ENCODE peak calls at places on chromosomes 1 and 21, in nine cellular contexts. O, D, I, K, Q, J, F, R and U are unnamed samples.

GRCh38 chr1:178536844-178537371 is 24.0 kb downstream of the TEX35 start:
- DNase-seq in O (no peak), D (peak), I (no peak), K (peak), Q (no peak), J (peak), F (no peak), R (peak), U (peak)

GRCh38 chr21:42088148-42088547 is 17.0 kb downstream of the UMODL1 start:
- DNase-seq in O (no peak), D (no peak), I (no peak), K (no peak), Q (no peak), J (no peak), F (peak), R (no peak), U (no peak)

GRCh38 chr1:5917281-5917590 is 75.0 kb downstream of the NPHP4 start:
- DNase-seq in O (no peak), D (no peak), I (no peak), K (no peak), Q (no peak), J (no peak), F (no peak), R (no peak), U (no peak)

GRCh38 chr1:202155478-202156021 is 4.9 kb downstream of the PTPN7 start:
- DNase-seq in O (no peak), D (no peak), I (no peak), K (peak), Q (no peak), J (peak), F (peak), R (peak), U (no peak)

GRCh38 chr1:18160290-18160942 is 52.8 kb downstream of the IGSF21 start:
- DNase-seq in O (peak), D (no peak), I (no peak), K (no peak), Q (no peak), J (no peak), F (no peak), R (no peak), U (no peak)

GRCh38 chr1:226476657-226477319 is 68.9 kb upstream of the PARP1 start:
- DNase-seq in O (peak), D (no peak), I (no peak), K (no peak), Q (peak), J (no peak), F (no peak), R (no peak), U (no peak)

GRCh38 chr1:28720376-28720775 is 16.4 kb upstream of the YTHDF2 start:
- DNase-seq in O (no peak), D (no peak), I (no peak), K (no peak), Q (no peak), J (no peak), F (no peak), R (no peak), U (no peak)

GRCh38 chr1:247281001-247281574 is 25.2 kb downstream of the VN1R5 start:
- DNase-seq in O (peak), D (no peak), I (no peak), K (no peak), Q (no peak), J (no peak), F (no peak), R (no peak), U (no peak)

GRCh38 chr1:19645544-19646252 is 1.6 kb downstream of the NBL1 start:
- DNase-seq in O (no peak), D (no peak), I (no peak), K (peak), Q (no peak), J (peak), F (peak), R (no peak), U (no peak)

GRCh38 chr1:28508435-28508754 is 2.6 kb downstream of the RCC1 start:
- DNase-seq in O (no peak), D (no peak), I (no peak), K (no peak), Q (peak), J (peak), F (no peak), R (no peak), U (no peak)

GRCh38 chr21:34544032-34544496 is 32.1 kb upstream of the KCNE1 start:
- DNase-seq in O (no peak), D (peak), I (no peak), K (peak), Q (peak), J (peak), F (no peak), R (peak), U (no peak)

GRCh38 chr1:207858271-207858670 is 52.7 kb downstream of the CD34 start:
- DNase-seq in O (no peak), D (no peak), I (no peak), K (no peak), Q (no peak), J (peak), F (no peak), R (no peak), U (no peak)

GRCh38 chr1:51878616-51879336 is at the start of gene NRDC:
- DNase-seq in O (peak), D (peak), I (peak), K (peak), Q (peak), J (peak), F (peak), R (peak), U (peak)

GRCh38 chr1:51877434-51878306 is 857 bp downstream of the NRDC start:
- DNase-seq in O (no peak), D (no peak), I (no peak), K (peak), Q (peak), J (peak), F (no peak), R (peak), U (no peak)

GRCh38 chr1:51875836-51876235 is 2.7 kb downstream of the NRDC start:
- DNase-seq in O (no peak), D (no peak), I (no peak), K (no peak), Q (no peak), J (no peak), F (no peak), R (no peak), U (no peak)

GRCh38 chr1:51878307-51878615 is 266 bp downstream of the NRDC start:
- DNase-seq in O (no peak), D (no peak), I (peak), K (no peak), Q (no peak), J (no peak), F (no peak), R (no peak), U (no peak)

GRCh38 chr1:51875291-51875772 is 3.2 kb downstream of the NRDC start:
- DNase-seq in O (no peak), D (no peak), I (no peak), K (no peak), Q (no peak), J (no peak), F (no peak), R (no peak), U (no peak)
- H3K4me3 ChIP-seq in O (no peak), D (peak), I (no peak), K (no peak), Q (peak), J (no peak), F (no peak), R (no peak), U (no peak)

GRCh38 chr1:90836345-90836679 is 119.2 kb upstream of the BARHL2 start:
- DNase-seq in O (no peak), D (no peak), I (no peak), K (no peak), Q (no peak), J (no peak), F (no peak), R (no peak), U (no peak)

GRCh38 chr1:90839323-90839722 is 122.2 kb upstream of the BARHL2 start:
- DNase-seq in O (no peak), D (no peak), I (no peak), K (no peak), Q (no peak), J (no peak), F (no peak), R (no peak), U (no peak)

GRCh38 chr1:90840323-90840722 is 123.2 kb upstream of the BARHL2 start:
- DNase-seq in O (no peak), D (no peak), I (no peak), K (no peak), Q (no peak), J (no peak), F (no peak), R (no peak), U (no peak)

GRCh38 chr1:90837420-90837819 is 120.3 kb upstream of the BARHL2 start:
- DNase-seq in O (no peak), D (no peak), I (no peak), K (no peak), Q (no peak), J (no peak), F (no peak), R (no peak), U (no peak)

GRCh38 chr1:90838720-90839119 is 121.6 kb upstream of the BARHL2 start:
- DNase-seq in O (no peak), D (no peak), I (no peak), K (no peak), Q (no peak), J (no peak), F (no peak), R (no peak), U (no peak)
- H3K4me3 ChIP-seq in O (no peak), D (no peak), I (no peak), K (no peak), Q (no peak), J (no peak), F (no peak), R (no peak), U (no peak)

GRCh38 chr1:111200802-111201161 is 336 bp upstream of the DENND2D start:
- DNase-seq in O (no peak), D (no peak), I (no peak), K (no peak), Q (no peak), J (no peak), F (no peak), R (no peak), U (no peak)

GRCh38 chr1:111202366-111202706 is 1.9 kb upstream of the DENND2D start:
- DNase-seq in O (no peak), D (no peak), I (no peak), K (no peak), Q (no peak), J (no peak), F (no peak), R (peak), U (no peak)

GRCh38 chr1:111199881-111200801 is at the start of gene DENND2D:
- DNase-seq in O (peak), D (no peak), I (peak), K (no peak), Q (peak), J (no peak), F (no peak), R (no peak), U (no peak)

GRCh38 chr1:111202707-111203623 is 2.5 kb upstream of the DENND2D start:
- DNase-seq in O (no peak), D (no peak), I (no peak), K (no peak), Q (peak), J (no peak), F (no peak), R (no peak), U (no peak)

DNA sequence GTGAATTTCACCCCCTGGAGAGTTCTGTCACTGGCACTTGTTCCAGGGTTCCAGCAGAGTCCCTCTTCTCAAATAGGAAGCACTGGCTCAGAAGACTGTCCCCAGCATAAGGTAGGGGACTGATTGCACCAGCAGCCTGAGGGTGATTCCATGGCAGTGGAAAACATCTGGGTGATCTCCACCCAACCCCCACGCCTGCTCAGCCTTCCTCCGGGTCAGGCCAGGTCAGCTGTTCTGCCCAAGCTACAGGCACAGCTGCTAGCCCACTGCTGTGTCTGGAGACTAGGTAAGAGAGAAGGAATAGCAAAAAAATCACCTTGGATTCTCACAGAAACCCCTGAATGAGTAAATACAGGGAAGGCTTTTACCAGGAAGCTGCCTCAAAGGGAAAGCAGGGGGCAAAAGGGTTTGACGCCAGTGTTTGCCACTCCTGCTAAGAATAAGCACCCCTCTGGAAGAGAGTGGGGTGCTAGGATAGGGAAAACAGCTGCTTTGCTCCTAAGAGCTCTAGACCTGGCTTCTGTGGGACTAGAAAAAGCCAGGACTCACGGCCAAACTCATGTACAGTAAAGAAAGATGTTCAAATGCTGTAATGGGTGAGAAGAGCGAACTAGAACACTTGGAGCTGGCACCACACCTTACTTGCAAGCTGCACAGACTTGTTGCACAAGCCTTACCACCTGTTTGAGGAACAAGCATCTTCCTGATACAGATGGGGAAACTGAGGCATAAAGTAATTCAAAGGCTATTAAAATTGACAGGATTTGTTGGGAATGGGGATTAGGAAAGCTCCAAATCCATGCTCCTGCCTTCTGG is 1.0 kb upstream of the DENND2D start:
- DNase-seq in O (no peak), D (no peak), I (no peak), K (no peak), Q (peak), J (no peak), F (no peak), R (no peak), U (no peak)
- H3K4me3 ChIP-seq in O (no peak), D (no peak), I (peak), K (no peak), Q (no peak), J (no peak), F (no peak), R (no peak), U (no peak)

GRCh38 chr1:63329621-63330330 is 7.4 kb downstream of the FOXD3 start:
- DNase-seq in O (no peak), D (no peak), I (no peak), K (no peak), Q (no peak), J (no peak), F (no peak), R (no peak), U (no peak)

GRCh38 chr1:63328140-63328521 is 5.8 kb downstream of the FOXD3 start:
- DNase-seq in O (no peak), D (no peak), I (no peak), K (no peak), Q (no peak), J (no peak), F (no peak), R (no peak), U (no peak)

GRCh38 chr1:63326106-63326472 is 3.7 kb downstream of the FOXD3 start:
- DNase-seq in O (peak), D (no peak), I (no peak), K (no peak), Q (no peak), J (no peak), F (no peak), R (no peak), U (no peak)

GRCh38 chr1:63326473-63327380 is 4.4 kb downstream of the FOXD3 start:
- DNase-seq in O (peak), D (no peak), I (no peak), K (no peak), Q (no peak), J (no peak), F (no peak), R (no peak), U (no peak)

DNA sequence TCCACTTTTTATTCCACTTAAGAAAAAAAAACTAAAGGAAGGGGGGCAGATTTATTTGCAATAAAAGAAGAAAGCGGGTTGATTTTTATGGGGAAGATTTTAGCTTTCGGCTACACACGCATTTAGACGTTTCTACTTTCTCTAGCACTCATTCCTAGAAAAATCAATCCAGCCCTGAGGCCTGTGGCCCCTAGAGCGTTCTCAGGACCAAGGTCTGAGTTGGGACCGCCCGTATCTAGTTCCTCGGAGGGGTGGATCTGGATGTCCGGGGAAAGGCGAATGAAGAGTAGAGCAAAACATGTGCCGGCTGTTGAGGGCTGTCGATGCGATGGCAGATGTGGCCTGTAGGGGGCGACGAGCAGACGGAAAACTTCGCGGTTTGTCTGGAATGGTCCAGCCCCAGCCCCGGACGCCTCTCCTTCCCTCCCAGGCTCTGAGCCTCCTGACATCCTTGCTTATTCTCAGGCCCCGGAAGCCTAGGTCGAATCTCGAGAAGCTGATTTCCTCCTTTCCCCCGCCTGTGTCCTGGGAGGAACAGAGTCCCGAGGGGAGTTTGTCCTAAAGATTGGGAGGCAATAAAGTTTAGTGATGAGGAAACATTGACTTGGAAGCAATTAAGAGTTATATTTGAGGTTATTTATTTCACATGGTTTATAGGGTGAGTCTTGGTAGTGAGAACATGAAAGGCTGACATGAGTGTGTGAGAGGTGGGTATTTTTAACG is 5.2 kb downstream of the FOXD3 start:
- DNase-seq in O (peak), D (peak), I (no peak), K (peak), Q (peak), J (peak), F (peak), R (peak), U (no peak)
- H3K4me3 ChIP-seq in O (no peak), D (no peak), I (no peak), K (no peak), Q (no peak), J (no peak), F (no peak), R (no peak), U (no peak)

GRCh38 chr1:39488801-39489566 is 2.5 kb upstream of the BMP8A start:
- DNase-seq in O (peak), D (no peak), I (no peak), K (no peak), Q (peak), J (no peak), F (no peak), R (no peak), U (no peak)

GRCh38 chr1:39490596-39491145 is 765 bp upstream of the BMP8A start:
- DNase-seq in O (peak), D (no peak), I (peak), K (no peak), Q (no peak), J (no peak), F (peak), R (peak), U (no peak)

GRCh38 chr1:39489567-39490239 is 1.7 kb upstream of the BMP8A start:
- DNase-seq in O (peak), D (no peak), I (no peak), K (no peak), Q (no peak), J (no peak), F (peak), R (peak), U (no peak)

GRCh38 chr1:39488012-39488545 is 3.4 kb upstream of the BMP8A start:
- DNase-seq in O (peak), D (no peak), I (no peak), K (no peak), Q (peak), J (no peak), F (no peak), R (no peak), U (no peak)

GRCh38 chr1:39491146-39491921 is at the start of gene BMP8A:
- DNase-seq in O (peak), D (no peak), I (peak), K (peak), Q (peak), J (no peak), F (peak), R (peak), U (no peak)
- H3K4me3 ChIP-seq in O (no peak), D (no peak), I (peak), K (peak), Q (no peak), J (peak), F (no peak), R (peak), U (peak)

DNA sequence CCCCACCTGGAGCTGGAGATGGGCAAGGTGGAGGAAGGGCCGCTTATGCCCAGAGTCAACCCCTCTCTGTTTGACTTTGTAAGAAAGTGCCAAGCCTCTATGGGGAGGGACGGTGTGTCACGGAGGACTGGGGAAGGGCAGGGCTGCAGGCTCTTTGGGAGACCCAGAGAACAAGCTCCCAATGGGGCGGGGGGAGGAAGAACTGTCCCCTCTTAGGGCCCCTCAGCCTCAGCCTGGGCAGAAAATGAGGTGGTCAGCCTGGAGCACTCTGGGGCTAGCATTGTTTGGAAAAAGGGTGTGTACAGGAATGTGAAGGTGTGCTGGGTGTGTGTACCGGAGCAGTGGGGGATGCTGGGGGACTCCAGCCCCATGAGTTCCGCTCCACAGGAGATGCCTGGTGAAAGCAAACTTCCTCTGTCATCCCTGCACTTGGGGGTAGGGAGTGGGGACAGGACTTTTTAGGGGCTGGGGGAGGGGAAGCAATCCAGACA is 1.2 kb upstream of the INAVA start:
- DNase-seq in O (no peak), D (no peak), I (no peak), K (no peak), Q (no peak), J (no peak), F (no peak), R (no peak), U (no peak)
- H3K4me3 ChIP-seq in O (no peak), D (no peak), I (no peak), K (no peak), Q (no peak), J (no peak), F (no peak), R (no peak), U (no peak)

GRCh38 chr1:63770381-63770780 is 3.4 kb upstream of the ROR1 start:
- DNase-seq in O (no peak), D (no peak), I (no peak), K (no peak), Q (no peak), J (no peak), F (no peak), R (no peak), U (no peak)

GRCh38 chr1:63773815-63774616 is at the start of gene ROR1:
- DNase-seq in O (peak), D (peak), I (no peak), K (peak), Q (peak), J (peak), F (peak), R (peak), U (no peak)

GRCh38 chr1:63772876-63773275 is 941 bp upstream of the ROR1 start:
- DNase-seq in O (no peak), D (no peak), I (no peak), K (no peak), Q (no peak), J (no peak), F (no peak), R (no peak), U (no peak)

GRCh38 chr1:63773496-63773814 is 362 bp upstream of the ROR1 start:
- DNase-seq in O (no peak), D (no peak), I (no peak), K (no peak), Q (no peak), J (no peak), F (no peak), R (no peak), U (no peak)

DNA sequence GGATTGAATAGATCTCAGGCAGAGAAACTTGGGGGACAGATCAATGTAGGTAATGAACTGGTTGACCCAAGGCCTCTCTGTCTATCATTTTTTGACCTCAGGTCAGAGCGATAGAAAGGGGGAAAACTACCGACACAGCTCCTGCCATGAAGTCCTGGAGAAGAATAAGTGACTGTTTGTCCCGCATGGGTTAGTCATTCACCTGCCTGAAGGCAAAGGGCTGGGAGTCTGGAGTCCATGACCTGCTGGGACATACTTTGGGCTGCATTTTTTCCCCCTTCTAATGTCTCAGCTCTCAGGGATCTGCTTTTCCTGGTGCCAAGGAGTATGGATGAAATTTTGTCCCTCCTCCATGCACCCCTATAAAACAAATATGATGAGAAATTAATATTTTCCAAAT is 1.6 kb upstream of the ROR1 start:
- DNase-seq in O (no peak), D (no peak), I (no peak), K (no peak), Q (no peak), J (no peak), F (no peak), R (peak), U (no peak)
- H3K4me3 ChIP-seq in O (no peak), D (no peak), I (no peak), K (no peak), Q (no peak), J (no peak), F (no peak), R (no peak), U (no peak)

GRCh38 chr1:156504062-156504813 is 3.7 kb upstream of the MEF2D start:
- DNase-seq in O (no peak), D (no peak), I (no peak), K (no peak), Q (peak), J (no peak), F (peak), R (no peak), U (no peak)
- H3K4me3 ChIP-seq in O (no peak), D (peak), I (peak), K (peak), Q (peak), J (peak), F (peak), R (peak), U (peak)